ENCODE peak calls at places on chromosomes 5 and 9, in eight cellular contexts. X is fibroblast of pulmonary artery, Q is astrocyte of the spinal cord, I is AG10803, R is endothelial cell, K is tibial nerve, H is tibial artery, W is D721Med. S is an unnamed sample.

GRCh38 chr5:177452688-177453638 is 6.3 kb downstream of the PRR7 start:
- DNase-seq in H (no peak), W (no peak), X (no peak), I (no peak), K (no peak), Q (no peak), R (no peak), S (no peak)

GRCh38 chr5:143245929-143246561 is 157.4 kb downstream of the NR3C1 start:
- DNase-seq in X (peak), H (no peak), I (peak), W (no peak), K (no peak), Q (peak), R (no peak), S (no peak)

GRCh38 chr9:8036914-8037524 is 237.4 kb upstream of the DMAC1 start:
- DNase-seq in W (no peak), X (no peak), Q (no peak), K (no peak), H (no peak), R (no peak), I (no peak), S (no peak)

GRCh38 chr5:157323107-157323706 is 57.3 kb downstream of the CYFIP2 start:
- DNase-seq in H (no peak), X (no peak), K (no peak), I (no peak), W (no peak), Q (no peak), R (peak), S (no peak)

GRCh38 chr9:128554155-128554862 is 1.9 kb downstream of the SPTAN1 start:
- DNase-seq in K (peak), X (peak), H (peak), W (no peak), R (peak), Q (peak), I (peak), S (peak)

GRCh38 chr9:21802418-21803000 is at the start of gene MTAP:
- DNase-seq in I (peak), H (peak), X (peak), R (peak), W (no peak), K (peak), Q (peak), S (peak)

GRCh38 chr9:108142504-108143201 is 653.1 kb upstream of the KLF4 start:
- DNase-seq in I (peak), W (no peak), Q (peak), R (peak), H (peak), K (peak), X (peak), S (no peak)

GRCh38 chr9:126532489-126532888 is 81.2 kb upstream of the LMX1B start:
- DNase-seq in I (no peak), H (no peak), K (no peak), Q (no peak), R (no peak), W (no peak), X (no peak), S (no peak)

GRCh38 chr5:180491496-180491895 is 2.7 kb upstream of the CNOT6 start:
- DNase-seq in I (no peak), R (no peak), W (no peak), Q (no peak), K (no peak), H (no peak), X (no peak), S (no peak)

GRCh38 chr5:143896471-143896870 is 84.5 kb downstream of the HMHB1 start:
- DNase-seq in W (no peak), H (no peak), K (no peak), X (no peak), R (no peak), I (no peak), Q (no peak), S (no peak)

GRCh38 chr9:25808554-25808953 is 130.3 kb upstream of the TUSC1 start:
- DNase-seq in K (no peak), X (no peak), H (no peak), I (no peak), W (no peak), Q (no peak), R (no peak), S (no peak)

GRCh38 chr9:125632321-125633115 is 74.5 kb downstream of the MAPKAP1 start:
- DNase-seq in K (no peak), R (no peak), W (no peak), X (no peak), I (no peak), Q (no peak), H (no peak), S (no peak)

GRCh38 chr5:149418910-149419531 is 39.9 kb upstream of the IL17B start:
- DNase-seq in R (no peak), I (no peak), Q (no peak), X (no peak), W (no peak), K (no peak), H (no peak), S (no peak)

GRCh38 chr5:58969253-58969652 is 386.4 kb downstream of the RAB3C start:
- DNase-seq in X (no peak), Q (no peak), H (no peak), W (no peak), K (no peak), R (no peak), I (no peak), S (no peak)

GRCh38 chr9:133685653-133686504 is 49.7 kb downstream of the DBH start:
- DNase-seq in Q (no peak), R (no peak), X (no peak), W (no peak), I (no peak), K (no peak), H (no peak), S (no peak)

GRCh38 chr9:117149996-117150395 is 264.9 kb downstream of the ASTN2 start:
- DNase-seq in X (no peak), I (no peak), K (no peak), Q (no peak), R (no peak), H (no peak), W (no peak), S (no peak)

GRCh38 chr9:85172001-85172978 is 502.8 kb downstream of the NTRK2 start:
- DNase-seq in K (peak), Q (peak), X (no peak), I (no peak), R (no peak), H (peak), W (no peak), S (no peak)

GRCh38 chr9:136031741-136032638 is 63.1 kb downstream of the NACC2 start:
- DNase-seq in X (peak), Q (no peak), W (no peak), K (no peak), I (peak), R (no peak), H (no peak), S (no peak)

GRCh38 chr5:60687927-60688720 is 11.8 kb downstream of the DEPDC1B start:
- DNase-seq in I (peak), K (no peak), R (no peak), W (no peak), H (no peak), X (peak), Q (peak), S (no peak)

GRCh38 chr9:125513634-125514413 is 193.2 kb downstream of the MAPKAP1 start:
- DNase-seq in H (no peak), K (no peak), X (peak), W (no peak), I (peak), R (no peak), Q (peak), S (no peak)

GRCh38 chr5:161513952-161514351 is 32.6 kb downstream of the GABRB2 start:
- DNase-seq in X (no peak), R (no peak), I (no peak), K (no peak), H (no peak), W (no peak), Q (no peak), S (no peak)

GRCh38 chr5:151523335-151523734 is 67.8 kb downstream of the FAT2 start:
- DNase-seq in W (no peak), X (peak), K (no peak), Q (peak), R (peak), H (no peak), I (peak), S (no peak)

GRCh38 chr5:67156976-67157583 is 39.5 kb downstream of the CD180 start:
- DNase-seq in Q (peak), K (peak), R (peak), X (peak), H (no peak), I (no peak), W (no peak), S (no peak)

GRCh38 chr9:130642926-130643325 is 21.5 kb upstream of the PRDM12 start:
- DNase-seq in W (no peak), K (no peak), H (no peak), R (no peak), X (no peak), Q (no peak), I (no peak), S (no peak)

GRCh38 chr9:4866239-4866969 is 73.7 kb downstream of the RCL1 start:
- DNase-seq in X (no peak), H (no peak), Q (no peak), K (no peak), R (no peak), W (no peak), I (no peak), S (no peak)

GRCh38 chr9:34338664-34339063 is 9.3 kb downstream of the NUDT2 start:
- DNase-seq in K (no peak), R (no peak), H (no peak), Q (no peak), I (no peak), X (no peak), W (no peak), S (no peak)

GRCh38 chr5:150618588-150619281 is 21.7 kb upstream of the SYNPO start:
- DNase-seq in R (no peak), W (no peak), I (peak), K (no peak), Q (no peak), X (peak), H (peak), S (no peak)

GRCh38 chr9:89497181-89497963 is 541 bp downstream of the SEMA4D start:
- DNase-seq in H (no peak), Q (no peak), X (no peak), K (no peak), R (no peak), W (no peak), I (no peak), S (no peak)

GRCh38 chr5:172644229-172644628 is 3.2 kb downstream of the NEURL1B start:
- DNase-seq in I (no peak), W (no peak), X (no peak), Q (no peak), R (no peak), H (no peak), K (no peak), S (no peak)

GRCh38 chr5:18882162-18882561 is 1105.8 kb downstream of the CDH18 start:
- DNase-seq in X (no peak), Q (no peak), I (no peak), K (no peak), R (no peak), H (no peak), W (no peak), S (no peak)

GRCh38 chr9:21777701-21778100 is 24.7 kb upstream of the MTAP start:
- DNase-seq in R (no peak), K (no peak), I (peak), W (no peak), Q (peak), H (no peak), X (peak), S (no peak)

GRCh38 chr5:124139995-124140394 is 606.4 kb downstream of the ZNF608 start:
- DNase-seq in W (no peak), Q (no peak), K (no peak), X (no peak), I (no peak), H (no peak), R (no peak), S (no peak)

GRCh38 chr5:36273809-36274526 is 27.7 kb downstream of the RANBP3L start:
- DNase-seq in R (no peak), H (no peak), K (no peak), Q (no peak), X (no peak), I (no peak), W (no peak), S (no peak)

GRCh38 chr5:39898731-39899130 is 474.0 kb upstream of the DAB2 start:
- DNase-seq in K (no peak), H (no peak), R (no peak), Q (peak), I (peak), X (no peak), W (no peak), S (no peak)

GRCh38 chr5:29161399-29161798 is 2032.1 kb upstream of the CDH6 start:
- DNase-seq in I (no peak), H (no peak), X (no peak), W (no peak), R (no peak), K (no peak), Q (no peak), S (no peak)

GRCh38 chr5:145237843-145238242 is 597.3 kb downstream of the PRELID2 start:
- DNase-seq in X (peak), I (peak), W (no peak), K (no peak), H (no peak), Q (peak), R (peak), S (no peak)

GRCh38 chr5:1952456-1953099 is 69.9 kb upstream of the IRX4 start:
- DNase-seq in X (no peak), Q (no peak), I (no peak), H (no peak), K (no peak), R (peak), W (no peak), S (no peak)
- TF ChIP-seq CTCF in X (no peak), Q (no peak), I (no peak), H (no peak), K (no peak), R (no peak), W (no peak), S (no peak)

DNA sequence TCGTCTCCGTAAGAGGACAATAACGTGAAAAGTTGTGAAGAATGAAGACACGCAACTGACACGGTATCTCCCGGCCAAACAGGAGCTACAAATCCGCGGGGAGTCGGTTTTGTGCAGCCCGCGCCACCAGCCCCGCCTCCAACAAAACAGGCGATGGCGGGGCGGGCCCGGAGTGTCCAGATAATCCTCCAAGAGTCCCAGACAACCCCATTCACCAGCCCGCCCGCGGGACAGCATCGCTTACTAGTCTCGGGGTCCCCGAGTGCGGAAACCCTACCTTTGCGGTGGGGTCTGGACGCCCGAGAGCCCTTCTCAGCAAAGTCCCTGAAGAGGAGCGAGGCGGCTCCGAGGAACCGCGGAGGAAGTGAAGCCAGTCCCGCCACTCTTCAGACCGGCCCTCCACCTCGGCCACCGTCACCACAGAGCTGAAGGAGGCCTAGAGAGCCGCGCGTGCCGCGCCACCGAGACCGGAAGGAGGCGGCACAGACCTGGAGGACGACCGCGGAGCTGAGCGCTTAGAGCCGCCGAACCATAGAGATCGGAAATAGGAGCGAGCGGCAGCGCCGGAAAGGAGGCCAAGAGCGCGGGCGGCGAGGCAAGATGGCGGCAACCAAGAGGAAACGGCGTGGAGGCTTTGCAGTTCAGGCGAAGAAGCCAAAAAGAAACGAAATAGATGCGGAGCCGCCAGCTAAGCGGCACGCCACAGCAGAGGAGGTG is at the start of the genes BRIX1 and RAD1:
- DNase-seq in R (peak), K (peak), W (peak), Q (peak), I (peak), H (peak), X (peak), S (peak)
- TF ChIP-seq CTCF in R (no peak), K (peak), W (peak), Q (no peak), I (peak), H (no peak), X (no peak), S (no peak)

GRCh38 chr9:78472111-78472510 is 175.2 kb downstream of the PSAT1 start:
- DNase-seq in H (no peak), I (no peak), K (no peak), X (no peak), Q (no peak), W (no peak), R (no peak), S (no peak)
- TF ChIP-seq CTCF in H (no peak), I (no peak), K (no peak), X (no peak), Q (no peak), W (no peak), R (no peak), S (no peak)

DNA sequence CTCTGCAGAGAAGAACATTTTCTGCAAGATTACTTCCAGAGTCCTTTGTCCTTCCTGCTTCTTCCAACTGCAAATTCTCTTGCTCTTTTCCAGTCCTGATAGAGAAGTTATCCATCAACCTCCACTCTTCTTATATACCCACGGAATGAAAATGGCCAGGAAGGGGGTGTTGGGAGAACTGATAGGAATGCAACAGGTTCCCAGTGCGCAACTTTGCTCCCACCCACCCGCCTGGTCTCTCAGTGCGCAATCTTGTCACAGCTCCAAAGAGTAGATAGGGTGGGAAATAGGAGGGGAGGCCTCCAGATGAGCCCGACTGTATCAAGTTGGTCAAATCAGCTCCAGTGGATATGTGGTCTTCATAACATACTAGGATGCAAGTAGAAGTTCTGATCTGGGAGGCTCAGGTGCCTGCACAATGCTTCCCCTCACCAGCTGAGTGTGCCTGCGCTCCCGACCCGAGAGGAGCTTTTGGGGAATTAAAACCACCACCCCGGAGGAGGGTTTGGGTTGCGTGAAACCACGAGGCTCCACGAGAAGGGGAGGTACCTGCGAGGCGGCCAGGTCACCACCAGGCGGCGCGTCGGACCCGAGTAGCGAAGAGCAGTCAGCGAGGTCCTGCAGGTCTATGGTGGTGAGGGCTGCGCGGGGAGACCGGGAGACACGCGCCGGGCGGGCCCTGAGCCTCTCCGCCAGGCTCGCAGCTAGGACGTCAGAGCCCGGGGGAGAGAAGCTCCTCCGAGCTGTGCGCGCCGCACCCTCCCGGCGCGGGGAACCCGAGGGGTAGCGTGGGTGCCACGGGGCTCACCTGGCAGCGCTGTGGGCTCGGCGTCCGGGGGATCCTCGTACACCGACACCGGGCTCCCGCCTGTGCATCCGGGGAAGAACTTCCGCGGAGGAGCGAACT is 835 bp downstream of the MCIDAS start:
- DNase-seq in H (no peak), Q (peak), I (peak), R (peak), X (peak), W (peak), K (no peak), S (no peak)
- TF ChIP-seq CTCF in H (peak), Q (peak), I (peak), R (peak), X (peak), W (peak), K (no peak), S (no peak)

GRCh38 chr5:135977375-135977928 is 22.7 kb upstream of the LECT2 start:
- DNase-seq in I (peak), X (peak), R (peak), W (no peak), K (no peak), Q (peak), H (peak), S (no peak)
- TF ChIP-seq CTCF in I (peak), X (peak), R (peak), W (no peak), K (peak), Q (peak), H (peak), S (no peak)

GRCh38 chr5:114838937-114839336 is 330.8 kb downstream of the TRIM36 start:
- DNase-seq in R (no peak), W (no peak), H (no peak), I (no peak), Q (no peak), X (no peak), K (no peak), S (no peak)

GRCh38 chr5:114839360-114839759 is 330.3 kb downstream of the TRIM36 start:
- DNase-seq in K (no peak), R (no peak), X (no peak), I (no peak), H (no peak), W (no peak), Q (no peak), S (no peak)
- TF ChIP-seq CTCF in K (no peak), R (no peak), X (no peak), I (no peak), H (no peak), W (no peak), Q (no peak), S (no peak)

GRCh38 chr5:95669540-95669939 is 13.3 kb downstream of the SPATA9 start:
- DNase-seq in K (peak), I (peak), X (peak), H (peak), Q (peak), W (no peak), R (no peak), S (no peak)

GRCh38 chr5:95668728-95669127 is 14.1 kb downstream of the SPATA9 start:
- DNase-seq in Q (peak), W (no peak), I (no peak), K (no peak), R (no peak), X (peak), H (no peak), S (no peak)

GRCh38 chr5:95667678-95668077 is 15.1 kb downstream of the SPATA9 start:
- DNase-seq in X (no peak), W (no peak), K (no peak), R (no peak), Q (no peak), H (no peak), I (no peak), S (no peak)

GRCh38 chr5:95668216-95668615 is 14.6 kb downstream of the SPATA9 start:
- DNase-seq in I (peak), W (no peak), Q (peak), H (no peak), X (peak), R (no peak), K (no peak), S (no peak)

DNA sequence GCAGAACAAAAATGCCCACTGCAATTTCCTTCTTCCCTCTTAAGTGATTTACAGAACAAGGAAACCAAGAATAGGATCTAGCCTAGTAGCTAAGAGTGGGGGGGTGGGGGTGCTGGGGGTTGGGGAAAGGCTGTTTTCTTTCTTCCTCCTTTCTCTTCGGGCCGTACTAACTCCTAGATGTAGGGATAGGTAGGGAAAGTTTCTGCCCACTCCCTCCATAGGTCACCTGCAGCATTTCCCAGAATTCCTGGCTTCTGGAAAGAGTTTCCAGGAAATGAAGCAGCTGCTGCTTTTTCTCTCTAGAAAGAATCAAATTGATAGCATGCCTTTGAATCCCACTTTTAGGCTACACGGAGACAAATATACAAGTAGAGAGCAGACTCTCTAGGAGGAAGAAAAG is 15.6 kb downstream of the SPATA9 start:
- DNase-seq in I (no peak), Q (no peak), W (no peak), R (no peak), K (no peak), H (no peak), X (no peak), S (no peak)
- TF ChIP-seq CTCF in I (no peak), Q (no peak), W (no peak), R (no peak), K (no peak), H (no peak), X (no peak), S (no peak)

S was measured in omental fat pad.